ENCODE peak calls at places on chromosomes 12 and 14, in nine cellular contexts. D is ovary, S is A549, Y is GM12878, W is transverse colon, L is suprapubic skin, V is stomach, K is tibial nerve, M is esophagus muscularis mucosa. U is an unnamed sample.

GRCh38 chr12:96882862-96883261 is 24.2 kb upstream of the NEDD1 start:
- DNase-seq in D (no peak), S (no peak), Y (no peak), W (no peak), L (no peak), V (no peak), K (no peak), M (no peak), U (no peak)

GRCh38 chr14:105338392-105338791 is 23.8 kb downstream of the PACS2 start:
- DNase-seq in D (no peak), S (no peak), Y (no peak), W (no peak), L (no peak), V (no peak), K (no peak), M (no peak), U (no peak)

GRCh38 chr12:132444957-132445883 is 44.7 kb upstream of the FBRSL1 start:
- DNase-seq in D (no peak), S (no peak), Y (no peak), W (peak), L (no peak), V (peak), K (peak), M (no peak), U (peak)

GRCh38 chr12:11981174-11981733 is 89.5 kb upstream of the BCL2L14 start:
- DNase-seq in D (no peak), S (no peak), Y (peak), W (no peak), L (no peak), V (no peak), K (no peak), M (no peak), U (no peak)

GRCh38 chr12:97556201-97556824 is 93.7 kb downstream of the RMST start:
- DNase-seq in D (no peak), S (no peak), Y (no peak), W (no peak), L (no peak), V (peak), K (no peak), M (no peak), U (peak)

GRCh38 chr12:80313184-80313583 is 130.9 kb upstream of the PTPRQ start:
- DNase-seq in D (no peak), S (no peak), Y (no peak), W (no peak), L (no peak), V (no peak), K (no peak), M (no peak), U (no peak)

GRCh38 chr14:104505085-104506074 is 74.2 kb upstream of the C14orf180 start:
- DNase-seq in D (no peak), S (no peak), Y (no peak), W (no peak), L (no peak), V (no peak), K (no peak), M (peak), U (no peak)

GRCh38 chr12:46585854-46586621 is 213.5 kb upstream of the SLC38A2 start:
- DNase-seq in D (no peak), S (no peak), Y (no peak), W (peak), L (no peak), V (peak), K (no peak), M (no peak), U (peak)

GRCh38 chr14:99779751-99780150 is 13.5 kb upstream of the EML1 start:
- DNase-seq in D (no peak), S (no peak), Y (no peak), W (no peak), L (no peak), V (no peak), K (no peak), M (no peak), U (no peak)

GRCh38 chr14:64421166-64421565 is 33.0 kb downstream of the MTHFD1 start:
- DNase-seq in D (no peak), S (no peak), Y (no peak), W (no peak), L (no peak), V (no peak), K (no peak), M (no peak), U (no peak)
- TF ChIP-seq EP300 in D (no peak), S (no peak), Y (no peak), W (no peak), L (no peak), V (no peak), K (no peak), M (no peak), U (no peak)

GRCh38 chr14:77844802-77845201 is 44.9 kb downstream of the ADCK1 start:
- DNase-seq in D (no peak), S (no peak), Y (no peak), W (no peak), L (no peak), V (no peak), K (no peak), M (no peak), U (no peak)

GRCh38 chr14:77843155-77843554 is 43.2 kb downstream of the ADCK1 start:
- DNase-seq in D (no peak), S (no peak), Y (no peak), W (no peak), L (no peak), V (no peak), K (no peak), M (no peak), U (no peak)

GRCh38 chr14:77853919-77854318 is 54.0 kb downstream of the ADCK1 start:
- DNase-seq in D (no peak), S (no peak), Y (no peak), W (no peak), L (no peak), V (no peak), K (no peak), M (no peak), U (no peak)

GRCh38 chr14:77849711-77850110 is 49.8 kb downstream of the ADCK1 start:
- DNase-seq in D (no peak), S (no peak), Y (no peak), W (no peak), L (no peak), V (no peak), K (no peak), M (no peak), U (no peak)

GRCh38 chr14:77848031-77848430 is 48.1 kb downstream of the ADCK1 start:
- DNase-seq in D (no peak), S (no peak), Y (no peak), W (no peak), L (no peak), V (no peak), K (no peak), M (no peak), U (no peak)
- H3K4me3 ChIP-seq in D (no peak), S (no peak), Y (no peak), W (no peak), L (no peak), V (no peak), K (no peak), M (no peak), U (no peak)

GRCh38 chr12:68808388-68809189 is 612 bp downstream of the MDM2 start:
- DNase-seq in D (peak), S (peak), Y (peak), W (peak), L (peak), V (peak), K (peak), M (peak), U (peak)
- TF ChIP-seq POLR2A in D (peak), S (peak), Y (peak), W (peak), L (no peak), V (peak), K (no peak), M (no peak), U (no peak)

DNA sequence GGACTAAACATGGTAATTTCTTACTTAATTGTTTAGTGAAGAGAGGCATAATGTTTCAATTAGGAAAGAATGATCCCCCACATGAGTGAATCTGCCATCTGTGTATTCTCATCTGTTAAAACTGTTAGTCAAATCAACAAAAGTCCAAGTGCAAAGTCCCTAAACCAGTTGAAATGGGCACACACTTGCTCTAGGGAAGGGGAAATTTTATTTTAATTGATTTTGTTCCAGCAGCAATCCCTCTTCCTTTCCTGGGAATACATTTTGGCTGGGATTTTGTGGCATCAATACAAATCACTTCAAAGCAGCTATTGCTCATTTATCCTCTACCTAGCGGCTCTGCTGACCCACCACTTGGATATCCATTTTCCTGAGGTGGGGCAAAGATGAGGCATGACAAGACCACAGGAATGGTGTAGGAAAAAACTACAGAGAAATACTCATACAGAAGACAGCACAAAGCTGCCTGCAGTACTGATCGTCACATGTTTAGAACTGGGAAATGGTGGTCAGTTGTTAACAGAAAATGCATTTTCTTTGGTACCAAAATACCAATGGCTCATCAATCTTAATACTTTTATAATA is 9.9 kb upstream of the SSTR1 start:
- DNase-seq in D (no peak), S (no peak), Y (no peak), W (no peak), L (no peak), V (no peak), K (no peak), M (no peak), U (no peak)
- TF ChIP-seq EP300 in D (no peak), S (no peak), Y (no peak), W (no peak), L (no peak), V (no peak), K (no peak), M (no peak), U (no peak)

GRCh38 chr12:2960996-2961616 is 1.9 kb downstream of the TEAD4 start:
- DNase-seq in D (no peak), S (no peak), Y (no peak), W (no peak), L (no peak), V (no peak), K (no peak), M (no peak), U (no peak)

GRCh38 chr12:2959508-2960431 is 573 bp downstream of the TEAD4 start:
- DNase-seq in D (peak), S (peak), Y (no peak), W (peak), L (no peak), V (peak), K (peak), M (no peak), U (peak)

GRCh38 chr12:2960432-2960956 is 1.3 kb downstream of the TEAD4 start:
- DNase-seq in D (no peak), S (peak), Y (no peak), W (no peak), L (no peak), V (no peak), K (no peak), M (no peak), U (no peak)

GRCh38 chr12:2963154-2963759 is 4.1 kb downstream of the TEAD4 start:
- DNase-seq in D (no peak), S (no peak), Y (no peak), W (no peak), L (no peak), V (no peak), K (no peak), M (no peak), U (no peak)

DNA sequence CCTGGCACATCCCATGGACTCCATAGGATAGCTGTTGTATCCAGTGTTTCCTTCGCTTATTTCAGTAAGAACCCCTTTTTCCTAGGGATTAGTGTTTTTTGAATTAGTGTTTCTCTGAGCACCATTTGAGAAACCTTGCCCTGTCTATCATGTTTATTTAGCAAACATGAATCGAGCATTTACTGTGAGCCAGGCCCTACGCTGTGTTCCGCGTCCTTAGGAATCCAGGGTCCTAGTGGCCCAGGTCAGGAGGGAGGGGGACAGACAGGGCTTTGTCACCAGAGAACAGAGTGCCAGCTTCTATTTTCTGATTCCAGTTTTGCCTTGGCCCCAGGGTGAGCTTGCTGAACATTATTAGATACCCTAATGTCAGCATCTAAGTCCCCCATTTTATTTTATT is 2.5 kb downstream of the TEAD4 start:
- DNase-seq in D (no peak), S (no peak), Y (no peak), W (no peak), L (no peak), V (no peak), K (no peak), M (no peak), U (no peak)
- H3K4me3 ChIP-seq in D (no peak), S (no peak), Y (no peak), W (no peak), L (no peak), V (no peak), K (no peak), M (no peak), U (peak)

U was measured in upper lobe of left lung.